ENCODE peak calls at places on chromosome 20, in eight cellular contexts. N, Q, M, J, E, K, C and Y are unnamed samples.

GRCh38 chr20:50690562-50690978 is 772 bp downstream of the RIPOR3 start:
- DNase-seq in N (no peak), Q (no peak), M (no peak), J (no peak), E (no peak), K (no peak), C (no peak), Y (no peak)

GRCh38 chr20:23231561-23232218 is 118.9 kb upstream of the NXT1 start:
- DNase-seq in N (no peak), Q (no peak), M (peak; percentile 20), J (peak; percentile 75), E (no peak), K (no peak), C (peak; percentile 71), Y (no peak)

GRCh38 chr20:14688045-14688444 is 350.6 kb upstream of the FLRT3 start:
- DNase-seq in N (no peak), Q (no peak), M (no peak), J (no peak), E (no peak), K (no peak), C (no peak), Y (no peak)

GRCh38 chr20:5353624-5354496 is 37.1 kb upstream of the PROKR2 start:
- DNase-seq in N (no peak), Q (no peak), M (peak; percentile 63), J (peak; percentile 62), E (peak; percentile 47), K (no peak), C (peak; percentile 31), Y (no peak)

GRCh38 chr20:881051-881820 is 34.9 kb downstream of the ANGPT4 start:
- DNase-seq in N (peak; percentile 67), Q (no peak), M (peak; percentile 87), J (peak; percentile 97), E (no peak), K (no peak), C (peak; percentile 50), Y (no peak)

GRCh38 chr20:24164360-24164759 is 175.8 kb upstream of the GGTLC1 start:
- DNase-seq in N (no peak), Q (no peak), M (no peak), J (no peak), E (no peak), K (peak; percentile 58), C (no peak), Y (no peak)

GRCh38 chr20:59182401-59183044 is 18.9 kb downstream of the ZNF831 start:
- DNase-seq in N (no peak), Q (no peak), M (no peak), J (no peak), E (no peak), K (no peak), C (no peak), Y (no peak)

GRCh38 chr20:47992021-47992467 is 206.8 kb upstream of the SULF2 start:
- DNase-seq in N (no peak), Q (no peak), M (no peak), J (no peak), E (no peak), K (peak; percentile 53), C (no peak), Y (no peak)

GRCh38 chr20:33788351-33789049 is 22.6 kb upstream of the CHMP4B start:
- DNase-seq in N (no peak), Q (peak; percentile 51), M (no peak), J (peak; percentile 47), E (no peak), K (no peak), C (no peak), Y (no peak)

GRCh38 chr20:33897313-33897912 is 86.3 kb downstream of the CHMP4B start:
- DNase-seq in N (no peak), Q (no peak), M (no peak), J (no peak), E (no peak), K (peak; percentile 40), C (no peak), Y (no peak)

GRCh38 chr20:5859611-5860010 is 90.7 kb downstream of the TRMT6 start:
- DNase-seq in N (no peak), Q (no peak), M (no peak), J (no peak), E (no peak), K (no peak), C (peak; percentile 11), Y (no peak)

GRCh38 chr20:64049060-64049886 is at the start of gene SOX18:
- DNase-seq in N (no peak), Q (no peak), M (no peak), J (no peak), E (no peak), K (peak; percentile 90), C (peak; percentile 18), Y (no peak)